ENCODE peak calls at places on chromosomes 11 and 22, in six cellular contexts. One of them, this sample, is unnamed. For H3K27me3, the result is how much of the 10 kb centered on the place peaks cover.

GRCh38 chr11:11157201-11157600 is 195.8 kb downstream of the CSNK2A3 start:
- DNase-seq in neural progenitor cell: peak
- DNase-seq in body of pancreas: no peak
- DNase-seq in CD4-positive, alpha-beta memory T cell: peak
- DNase-seq in transverse colon: no peak
- DNase-seq in naive thymus-derived CD4-positive, alpha-beta T cell: peak
- DNase-seq in this sample: peak

GRCh38 chr11:76194872-76195668 is 11.2 kb downstream of the WNT11 start:
- DNase-seq in neural progenitor cell: no peak
- DNase-seq in body of pancreas: no peak
- DNase-seq in CD4-positive, alpha-beta memory T cell: no peak
- DNase-seq in transverse colon: no peak
- DNase-seq in naive thymus-derived CD4-positive, alpha-beta T cell: no peak
- DNase-seq in this sample: no peak

GRCh38 chr11:70424765-70425164 is 26.4 kb downstream of the CTTN start:
- DNase-seq in neural progenitor cell: no peak
- DNase-seq in body of pancreas: no peak
- DNase-seq in CD4-positive, alpha-beta memory T cell: no peak
- DNase-seq in transverse colon: no peak
- DNase-seq in naive thymus-derived CD4-positive, alpha-beta T cell: no peak
- DNase-seq in this sample: no peak

GRCh38 chr22:42721045-42721434 is 370 bp upstream of the A4GALT start:
- DNase-seq in neural progenitor cell: peak
- DNase-seq in body of pancreas: no peak
- DNase-seq in CD4-positive, alpha-beta memory T cell: no peak
- DNase-seq in transverse colon: no peak
- DNase-seq in naive thymus-derived CD4-positive, alpha-beta T cell: no peak
- DNase-seq in this sample: no peak

GRCh38 chr11:130145975-130146776 is 13.4 kb upstream of the ST14 start:
- DNase-seq in neural progenitor cell: no peak
- DNase-seq in body of pancreas: peak
- DNase-seq in CD4-positive, alpha-beta memory T cell: no peak
- DNase-seq in transverse colon: peak
- DNase-seq in naive thymus-derived CD4-positive, alpha-beta T cell: no peak
- DNase-seq in this sample: no peak

GRCh38 chr11:120180571-120181445 is 30.0 kb upstream of the OAF start:
- DNase-seq in neural progenitor cell: peak
- DNase-seq in body of pancreas: no peak
- DNase-seq in CD4-positive, alpha-beta memory T cell: no peak
- DNase-seq in transverse colon: no peak
- DNase-seq in naive thymus-derived CD4-positive, alpha-beta T cell: no peak
- DNase-seq in this sample: no peak

GRCh38 chr11:19762266-19762665 is 49.6 kb downstream of the NAV2 start:
- DNase-seq in neural progenitor cell: no peak
- DNase-seq in body of pancreas: no peak
- DNase-seq in CD4-positive, alpha-beta memory T cell: no peak
- DNase-seq in transverse colon: no peak
- DNase-seq in naive thymus-derived CD4-positive, alpha-beta T cell: no peak
- DNase-seq in this sample: no peak

GRCh38 chr11:132587716-132588115 is 944.6 kb downstream of the OPCML start:
- DNase-seq in neural progenitor cell: no peak
- DNase-seq in body of pancreas: no peak
- DNase-seq in CD4-positive, alpha-beta memory T cell: no peak
- DNase-seq in transverse colon: no peak
- DNase-seq in naive thymus-derived CD4-positive, alpha-beta T cell: no peak
- DNase-seq in this sample: no peak

GRCh38 chr22:17501679-17502285 is 61.5 kb upstream of the SLC25A18 start:
- DNase-seq in neural progenitor cell: peak
- DNase-seq in body of pancreas: peak
- DNase-seq in CD4-positive, alpha-beta memory T cell: peak
- DNase-seq in transverse colon: peak
- DNase-seq in naive thymus-derived CD4-positive, alpha-beta T cell: no peak
- DNase-seq in this sample: no peak

GRCh38 chr11:83895516-83895915 is 609.3 kb upstream of the CCDC90B start:
- DNase-seq in neural progenitor cell: peak
- DNase-seq in body of pancreas: no peak
- DNase-seq in CD4-positive, alpha-beta memory T cell: no peak
- DNase-seq in transverse colon: no peak
- DNase-seq in naive thymus-derived CD4-positive, alpha-beta T cell: no peak
- DNase-seq in this sample: no peak

GRCh38 chr11:115780625-115781024 is 276.4 kb upstream of the CADM1 start:
- DNase-seq in neural progenitor cell: no peak
- DNase-seq in body of pancreas: no peak
- DNase-seq in CD4-positive, alpha-beta memory T cell: no peak
- DNase-seq in transverse colon: no peak
- DNase-seq in naive thymus-derived CD4-positive, alpha-beta T cell: no peak
- DNase-seq in this sample: no peak

GRCh38 chr22:50308597-50308935 is 1.1 kb upstream of the PLXNB2 start:
- DNase-seq in neural progenitor cell: peak
- DNase-seq in body of pancreas: peak
- DNase-seq in CD4-positive, alpha-beta memory T cell: no peak
- DNase-seq in transverse colon: peak
- DNase-seq in naive thymus-derived CD4-positive, alpha-beta T cell: no peak
- DNase-seq in this sample: no peak

GRCh38 chr11:88348870-88349269 is 11.3 kb upstream of the CTSC start:
- DNase-seq in neural progenitor cell: no peak
- DNase-seq in body of pancreas: no peak
- DNase-seq in CD4-positive, alpha-beta memory T cell: no peak
- DNase-seq in transverse colon: no peak
- DNase-seq in naive thymus-derived CD4-positive, alpha-beta T cell: no peak
- DNase-seq in this sample: no peak

GRCh38 chr11:70191495-70192140 is 11.5 kb upstream of the FADD start:
- DNase-seq in neural progenitor cell: peak
- DNase-seq in body of pancreas: peak
- DNase-seq in CD4-positive, alpha-beta memory T cell: peak
- DNase-seq in transverse colon: peak
- DNase-seq in naive thymus-derived CD4-positive, alpha-beta T cell: peak
- DNase-seq in this sample: peak

GRCh38 chr11:44950036-44950624 is 553 bp downstream of the TP53I11 start:
- DNase-seq in neural progenitor cell: peak
- DNase-seq in body of pancreas: peak
- DNase-seq in CD4-positive, alpha-beta memory T cell: no peak
- DNase-seq in transverse colon: peak
- DNase-seq in naive thymus-derived CD4-positive, alpha-beta T cell: peak
- DNase-seq in this sample: peak

GRCh38 chr22:49211176-49211575 is 616.5 kb downstream of the BRD1 start:
- DNase-seq in neural progenitor cell: no peak
- DNase-seq in body of pancreas: no peak
- DNase-seq in CD4-positive, alpha-beta memory T cell: no peak
- DNase-seq in transverse colon: no peak
- DNase-seq in naive thymus-derived CD4-positive, alpha-beta T cell: no peak
- DNase-seq in this sample: no peak

GRCh38 chr11:117706322-117706814 is 90.6 kb downstream of the DSCAML1 start:
- DNase-seq in neural progenitor cell: peak
- DNase-seq in body of pancreas: no peak
- DNase-seq in CD4-positive, alpha-beta memory T cell: no peak
- DNase-seq in transverse colon: no peak
- DNase-seq in naive thymus-derived CD4-positive, alpha-beta T cell: no peak
- DNase-seq in this sample: no peak

GRCh38 chr11:35352107-35352888 is 67.1 kb downstream of the SLC1A2 start:
- DNase-seq in neural progenitor cell: no peak
- DNase-seq in body of pancreas: no peak
- DNase-seq in CD4-positive, alpha-beta memory T cell: no peak
- DNase-seq in transverse colon: no peak
- DNase-seq in naive thymus-derived CD4-positive, alpha-beta T cell: no peak
- DNase-seq in this sample: no peak

GRCh38 chr11:2202071-2202899 is 30.7 kb upstream of the TH start:
- DNase-seq in neural progenitor cell: no peak
- DNase-seq in body of pancreas: peak
- DNase-seq in CD4-positive, alpha-beta memory T cell: no peak
- DNase-seq in transverse colon: peak
- DNase-seq in naive thymus-derived CD4-positive, alpha-beta T cell: no peak
- DNase-seq in this sample: no peak

GRCh38 chr11:134905966-134906955 is 494.2 kb upstream of the B3GAT1 start:
- DNase-seq in neural progenitor cell: no peak
- DNase-seq in body of pancreas: no peak
- DNase-seq in CD4-positive, alpha-beta memory T cell: no peak
- DNase-seq in transverse colon: no peak
- DNase-seq in naive thymus-derived CD4-positive, alpha-beta T cell: no peak
- DNase-seq in this sample: no peak

GRCh38 chr11:134911514-134912180 is 499.6 kb upstream of the B3GAT1 start:
- DNase-seq in neural progenitor cell: no peak
- DNase-seq in body of pancreas: no peak
- DNase-seq in CD4-positive, alpha-beta memory T cell: no peak
- DNase-seq in transverse colon: peak
- DNase-seq in naive thymus-derived CD4-positive, alpha-beta T cell: no peak
- DNase-seq in this sample: no peak

GRCh38 chr11:134907636-134908035 is 495.6 kb upstream of the B3GAT1 start:
- DNase-seq in neural progenitor cell: no peak
- DNase-seq in body of pancreas: no peak
- DNase-seq in CD4-positive, alpha-beta memory T cell: no peak
- DNase-seq in transverse colon: no peak
- DNase-seq in naive thymus-derived CD4-positive, alpha-beta T cell: no peak
- DNase-seq in this sample: no peak

GRCh38 chr11:134905513-134905912 is 493.5 kb upstream of the B3GAT1 start:
- DNase-seq in neural progenitor cell: no peak
- DNase-seq in body of pancreas: no peak
- DNase-seq in CD4-positive, alpha-beta memory T cell: no peak
- DNase-seq in transverse colon: no peak
- DNase-seq in naive thymus-derived CD4-positive, alpha-beta T cell: no peak
- DNase-seq in this sample: no peak

DNA sequence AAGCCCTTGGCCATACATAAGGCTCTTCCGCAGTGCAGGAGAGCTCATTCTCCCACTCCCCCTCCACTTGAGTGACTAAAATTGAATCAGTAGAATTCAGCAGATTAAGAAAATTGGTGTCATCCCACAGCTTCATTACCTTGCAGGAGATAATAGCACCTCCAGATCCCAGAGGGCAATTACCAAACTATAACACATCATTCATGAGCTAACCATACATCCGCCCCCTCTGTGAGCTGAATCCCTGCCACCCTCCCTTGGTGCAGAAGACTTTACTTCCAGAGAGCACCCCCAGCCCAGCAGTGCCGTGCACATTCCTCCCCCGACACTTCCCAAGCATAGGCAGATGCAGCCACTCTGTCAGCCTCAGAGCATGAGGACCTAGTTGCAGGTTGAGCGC is 496.5 kb upstream of the B3GAT1 start:
- DNase-seq in neural progenitor cell: no peak
- DNase-seq in body of pancreas: no peak
- DNase-seq in CD4-positive, alpha-beta memory T cell: no peak
- DNase-seq in transverse colon: no peak
- DNase-seq in naive thymus-derived CD4-positive, alpha-beta T cell: no peak
- DNase-seq in this sample: no peak
- H3K27me3 ChIP-seq in neural progenitor cell: under half
- H3K27me3 ChIP-seq in body of pancreas: under half
- H3K27me3 ChIP-seq in CD4-positive, alpha-beta memory T cell: under half
- H3K27me3 ChIP-seq in transverse colon: under half
- H3K27me3 ChIP-seq in naive thymus-derived CD4-positive, alpha-beta T cell: under half
- H3K27me3 ChIP-seq in this sample: under half

DNA sequence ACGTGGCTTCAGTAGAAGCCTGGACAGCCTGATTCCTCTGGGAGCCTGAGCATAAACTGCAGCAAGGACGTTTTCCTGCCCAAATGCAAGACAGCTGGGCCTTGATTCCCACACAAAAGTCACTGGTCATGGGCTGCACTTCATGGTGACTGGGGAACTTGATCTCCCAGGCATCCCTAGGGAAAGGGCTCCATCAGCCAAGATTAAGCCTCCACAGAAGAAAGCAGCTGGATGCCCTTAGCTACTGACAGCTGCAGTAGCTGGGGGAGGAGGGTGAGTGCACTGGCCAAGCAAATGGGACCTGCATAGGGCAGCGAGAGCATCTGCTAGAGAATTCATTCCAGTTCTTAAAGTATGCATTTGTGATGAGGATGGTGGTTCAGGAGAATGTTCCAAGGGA is 267.4 kb upstream of the ISX start:
- DNase-seq in neural progenitor cell: no peak
- DNase-seq in body of pancreas: no peak
- DNase-seq in CD4-positive, alpha-beta memory T cell: no peak
- DNase-seq in transverse colon: no peak
- DNase-seq in naive thymus-derived CD4-positive, alpha-beta T cell: no peak
- DNase-seq in this sample: no peak
- H3K4me3 ChIP-seq in neural progenitor cell: no peak
- H3K4me3 ChIP-seq in body of pancreas: no peak
- H3K4me3 ChIP-seq in CD4-positive, alpha-beta memory T cell: no peak
- H3K4me3 ChIP-seq in transverse colon: no peak
- H3K4me3 ChIP-seq in naive thymus-derived CD4-positive, alpha-beta T cell: no peak
- H3K4me3 ChIP-seq in this sample: no peak

GRCh38 chr11:131246156-131246555 is 124.3 kb upstream of the NTM start:
- DNase-seq in neural progenitor cell: peak
- DNase-seq in body of pancreas: no peak
- DNase-seq in CD4-positive, alpha-beta memory T cell: no peak
- DNase-seq in transverse colon: no peak
- DNase-seq in naive thymus-derived CD4-positive, alpha-beta T cell: no peak
- DNase-seq in this sample: no peak
- H3K27me3 ChIP-seq in neural progenitor cell: under half
- H3K27me3 ChIP-seq in body of pancreas: under half
- H3K27me3 ChIP-seq in CD4-positive, alpha-beta memory T cell: under half
- H3K27me3 ChIP-seq in transverse colon: under half
- H3K27me3 ChIP-seq in naive thymus-derived CD4-positive, alpha-beta T cell: under half
- H3K27me3 ChIP-seq in this sample: under half

DNA sequence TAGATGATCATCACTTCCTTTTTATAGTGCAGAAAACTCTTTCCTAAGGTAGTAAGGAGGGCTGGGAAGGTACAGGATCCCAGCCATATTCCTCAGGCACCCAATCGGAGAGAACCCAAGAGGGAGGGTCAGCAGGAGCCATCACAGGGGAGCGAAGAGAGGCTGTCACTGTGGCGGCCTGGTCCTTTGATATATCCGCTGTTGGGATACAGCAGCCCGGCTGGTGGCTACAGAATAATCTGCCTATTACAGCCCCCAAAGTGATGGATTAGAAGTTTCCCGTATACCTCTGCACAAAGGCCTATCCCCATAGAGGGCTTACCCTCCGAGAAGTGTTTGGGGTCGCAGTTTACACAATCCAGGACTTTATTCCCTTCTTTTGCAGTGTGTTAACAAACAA is 48.5 kb downstream of the OR4D9 start:
- DNase-seq in neural progenitor cell: peak
- DNase-seq in body of pancreas: no peak
- DNase-seq in CD4-positive, alpha-beta memory T cell: no peak
- DNase-seq in transverse colon: no peak
- DNase-seq in naive thymus-derived CD4-positive, alpha-beta T cell: no peak
- DNase-seq in this sample: no peak
- H3K4me3 ChIP-seq in neural progenitor cell: peak
- H3K4me3 ChIP-seq in body of pancreas: no peak
- H3K4me3 ChIP-seq in CD4-positive, alpha-beta memory T cell: peak
- H3K4me3 ChIP-seq in transverse colon: peak
- H3K4me3 ChIP-seq in naive thymus-derived CD4-positive, alpha-beta T cell: peak
- H3K4me3 ChIP-seq in this sample: peak

GRCh38 chr11:128694618-128695481 is 978 bp downstream of the FLI1 start:
- DNase-seq in neural progenitor cell: peak
- DNase-seq in body of pancreas: no peak
- DNase-seq in CD4-positive, alpha-beta memory T cell: peak
- DNase-seq in transverse colon: no peak
- DNase-seq in naive thymus-derived CD4-positive, alpha-beta T cell: peak
- DNase-seq in this sample: peak
- H3K27me3 ChIP-seq in neural progenitor cell: half or more
- H3K27me3 ChIP-seq in body of pancreas: under half
- H3K27me3 ChIP-seq in CD4-positive, alpha-beta memory T cell: under half
- H3K27me3 ChIP-seq in transverse colon: half or more
- H3K27me3 ChIP-seq in naive thymus-derived CD4-positive, alpha-beta T cell: under half
- H3K27me3 ChIP-seq in this sample: under half

DNA sequence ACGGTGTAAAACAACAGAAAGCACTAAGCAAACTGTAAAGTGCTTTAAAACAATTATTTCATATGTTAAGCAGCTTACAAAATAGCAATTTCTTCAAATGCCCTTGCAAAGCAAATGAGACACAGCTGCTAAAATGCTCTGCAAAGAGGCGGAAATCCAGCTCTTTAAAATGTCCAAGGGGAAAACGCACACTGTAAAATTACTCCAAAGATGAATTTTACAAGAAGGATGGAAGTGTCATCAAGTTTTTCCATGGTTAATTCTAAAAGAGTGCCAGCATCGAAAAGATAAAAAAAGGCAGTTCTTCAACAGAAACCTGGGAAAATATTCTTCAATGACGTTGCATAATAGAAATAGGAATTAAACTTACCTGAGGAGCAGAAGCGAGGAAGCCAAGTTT is 64.0 kb upstream of the BLID start:
- DNase-seq in neural progenitor cell: no peak
- DNase-seq in body of pancreas: no peak
- DNase-seq in CD4-positive, alpha-beta memory T cell: no peak
- DNase-seq in transverse colon: no peak
- DNase-seq in naive thymus-derived CD4-positive, alpha-beta T cell: no peak
- DNase-seq in this sample: no peak
- H3K4me3 ChIP-seq in neural progenitor cell: no peak
- H3K4me3 ChIP-seq in body of pancreas: no peak
- H3K4me3 ChIP-seq in CD4-positive, alpha-beta memory T cell: no peak
- H3K4me3 ChIP-seq in transverse colon: no peak
- H3K4me3 ChIP-seq in naive thymus-derived CD4-positive, alpha-beta T cell: no peak
- H3K4me3 ChIP-seq in this sample: no peak

This sample was measured in CD8-positive, alpha-beta T cell.